ENCODE peak calls at places on chromosome 21, in five cellular contexts. One of them, this sample, is unnamed. For H3K4me1, the result is how much of the 10 kb centered on the place peaks cover.

GRCh38 chr21:17089121-17089520 is 423.7 kb upstream of the CXADR start:
- DNase-seq in IMR-90: no peak
- DNase-seq in adrenal gland: no peak
- DNase-seq in endothelial cell of umbilical vein: peak
- DNase-seq in ovary: no peak
- DNase-seq in this sample: no peak

GRCh38 chr21:43315244-43316137 is 111.4 kb downstream of the SIK1 start:
- DNase-seq in IMR-90: no peak
- DNase-seq in ovary: no peak
- DNase-seq in adrenal gland: no peak
- DNase-seq in endothelial cell of umbilical vein: no peak
- DNase-seq in this sample: peak

GRCh38 chr21:18000961-18001522 is 181.9 kb upstream of the C21orf91 start:
- DNase-seq in IMR-90: no peak
- DNase-seq in ovary: no peak
- DNase-seq in adrenal gland: no peak
- DNase-seq in endothelial cell of umbilical vein: no peak
- DNase-seq in this sample: no peak

GRCh38 chr21:15192243-15192642 is 127.4 kb upstream of the NRIP1 start:
- DNase-seq in ovary: no peak
- DNase-seq in IMR-90: no peak
- DNase-seq in adrenal gland: no peak
- DNase-seq in endothelial cell of umbilical vein: no peak
- DNase-seq in this sample: no peak

GRCh38 chr21:43810505-43811261 is 21.3 kb downstream of the RRP1 start:
- DNase-seq in IMR-90: peak
- DNase-seq in adrenal gland: peak
- DNase-seq in ovary: peak
- DNase-seq in endothelial cell of umbilical vein: peak
- DNase-seq in this sample: peak

GRCh38 chr21:44802396-44803153 is 955 bp upstream of the UBE2G2 start:
- DNase-seq in ovary: no peak
- DNase-seq in adrenal gland: no peak
- DNase-seq in endothelial cell of umbilical vein: no peak
- DNase-seq in IMR-90: no peak
- DNase-seq in this sample: no peak

GRCh38 chr21:37790905-37791304 is 125.4 kb downstream of the KCNJ6 start:
- DNase-seq in adrenal gland: peak
- DNase-seq in IMR-90: no peak
- DNase-seq in endothelial cell of umbilical vein: no peak
- DNase-seq in ovary: no peak
- DNase-seq in this sample: no peak

GRCh38 chr21:14862794-14863720 is 201.7 kb downstream of the NRIP1 start:
- DNase-seq in ovary: no peak
- DNase-seq in IMR-90: peak
- DNase-seq in adrenal gland: no peak
- DNase-seq in endothelial cell of umbilical vein: peak
- DNase-seq in this sample: no peak

GRCh38 chr21:25934771-25935224 is 200.0 kb downstream of the GABPA start:
- DNase-seq in IMR-90: peak
- DNase-seq in adrenal gland: peak
- DNase-seq in endothelial cell of umbilical vein: peak
- DNase-seq in ovary: no peak
- DNase-seq in this sample: peak

GRCh38 chr21:43262427-43262826 is 93.6 kb downstream of the CRYAA start:
- DNase-seq in endothelial cell of umbilical vein: peak
- DNase-seq in IMR-90: peak
- DNase-seq in ovary: no peak
- DNase-seq in adrenal gland: no peak
- DNase-seq in this sample: no peak

GRCh38 chr21:16608209-16608830 is 878.5 kb downstream of the USP25 start:
- DNase-seq in IMR-90: no peak
- DNase-seq in adrenal gland: no peak
- DNase-seq in ovary: no peak
- DNase-seq in endothelial cell of umbilical vein: no peak
- DNase-seq in this sample: no peak

GRCh38 chr21:44931501-44932365 is 8.1 kb upstream of the SLX9 start:
- DNase-seq in endothelial cell of umbilical vein: no peak
- DNase-seq in ovary: no peak
- DNase-seq in IMR-90: no peak
- DNase-seq in adrenal gland: no peak
- DNase-seq in this sample: no peak

GRCh38 chr21:16408280-16408669 is 678.5 kb downstream of the USP25 start:
- DNase-seq in adrenal gland: no peak
- DNase-seq in ovary: no peak
- DNase-seq in endothelial cell of umbilical vein: no peak
- DNase-seq in IMR-90: no peak
- DNase-seq in this sample: no peak

GRCh38 chr21:43289966-43290365 is 121.2 kb downstream of the CRYAA start:
- DNase-seq in endothelial cell of umbilical vein: no peak
- DNase-seq in ovary: no peak
- DNase-seq in IMR-90: no peak
- DNase-seq in adrenal gland: no peak
- DNase-seq in this sample: peak

GRCh38 chr21:44761011-44761729 is 40.5 kb downstream of the UBE2G2 start:
- DNase-seq in endothelial cell of umbilical vein: no peak
- DNase-seq in ovary: no peak
- DNase-seq in IMR-90: no peak
- DNase-seq in adrenal gland: no peak
- DNase-seq in this sample: no peak

GRCh38 chr21:25189497-25189896 is 417.8 kb downstream of the MRPL39 start:
- DNase-seq in IMR-90: no peak
- DNase-seq in ovary: no peak
- DNase-seq in endothelial cell of umbilical vein: no peak
- DNase-seq in adrenal gland: no peak
- DNase-seq in this sample: no peak

GRCh38 chr21:17585875-17586450 is 26.7 kb downstream of the BTG3 start:
- DNase-seq in ovary: no peak
- DNase-seq in IMR-90: peak
- DNase-seq in endothelial cell of umbilical vein: peak
- DNase-seq in adrenal gland: no peak
- DNase-seq in this sample: no peak

GRCh38 chr21:15190412-15190811 is 125.6 kb upstream of the NRIP1 start:
- DNase-seq in endothelial cell of umbilical vein: no peak
- DNase-seq in ovary: no peak
- DNase-seq in adrenal gland: no peak
- DNase-seq in IMR-90: no peak
- DNase-seq in this sample: no peak

GRCh38 chr21:26115899-26116298 is 54.7 kb downstream of the APP start:
- DNase-seq in adrenal gland: no peak
- DNase-seq in endothelial cell of umbilical vein: peak
- DNase-seq in ovary: no peak
- DNase-seq in IMR-90: peak
- DNase-seq in this sample: no peak

GRCh38 chr21:44892536-44893277 is 19.2 kb upstream of the PTTG1IP start:
- DNase-seq in adrenal gland: peak
- DNase-seq in endothelial cell of umbilical vein: peak
- DNase-seq in ovary: no peak
- DNase-seq in IMR-90: peak
- DNase-seq in this sample: peak

GRCh38 chr21:43929217-43929971 is 64.4 kb downstream of the AGPAT3 start:
- DNase-seq in IMR-90: no peak
- DNase-seq in ovary: no peak
- DNase-seq in adrenal gland: no peak
- DNase-seq in endothelial cell of umbilical vein: no peak
- DNase-seq in this sample: peak

GRCh38 chr21:16908087-16908486 is 604.8 kb upstream of the CXADR start:
- DNase-seq in adrenal gland: peak
- DNase-seq in endothelial cell of umbilical vein: no peak
- DNase-seq in ovary: no peak
- DNase-seq in IMR-90: no peak
- DNase-seq in this sample: no peak

GRCh38 chr21:14888202-14888601 is 176.6 kb downstream of the NRIP1 start:
- DNase-seq in endothelial cell of umbilical vein: no peak
- DNase-seq in adrenal gland: no peak
- DNase-seq in IMR-90: no peak
- DNase-seq in ovary: no peak
- DNase-seq in this sample: no peak

GRCh38 chr21:21151231-21151630 is 153.0 kb downstream of the NCAM2 start:
- DNase-seq in ovary: no peak
- DNase-seq in endothelial cell of umbilical vein: no peak
- DNase-seq in IMR-90: no peak
- DNase-seq in adrenal gland: no peak
- DNase-seq in this sample: no peak

GRCh38 chr21:39000496-39000895 is 182.8 kb downstream of the PSMG1 start:
- DNase-seq in IMR-90: peak
- DNase-seq in adrenal gland: peak
- DNase-seq in ovary: no peak
- DNase-seq in endothelial cell of umbilical vein: peak
- DNase-seq in this sample: no peak

GRCh38 chr21:34613679-34614442 is 1.1 kb downstream of the RCAN1 start:
- DNase-seq in endothelial cell of umbilical vein: peak
- DNase-seq in ovary: peak
- DNase-seq in IMR-90: peak
- DNase-seq in adrenal gland: peak
- DNase-seq in this sample: no peak

GRCh38 chr21:34614443-34614692 is 545 bp downstream of the RCAN1 start:
- DNase-seq in ovary: peak
- DNase-seq in adrenal gland: no peak
- DNase-seq in endothelial cell of umbilical vein: no peak
- DNase-seq in IMR-90: no peak
- DNase-seq in this sample: peak

GRCh38 chr21:34617753-34618339 is 2.9 kb upstream of the RCAN1 start:
- DNase-seq in IMR-90: no peak
- DNase-seq in ovary: no peak
- DNase-seq in endothelial cell of umbilical vein: no peak
- DNase-seq in adrenal gland: no peak
- DNase-seq in this sample: no peak

GRCh38 chr21:34614693-34615486 is at the start of gene RCAN1:
- DNase-seq in ovary: peak
- DNase-seq in endothelial cell of umbilical vein: peak
- DNase-seq in IMR-90: peak
- DNase-seq in adrenal gland: peak
- DNase-seq in this sample: peak

GRCh38 chr21:34615487-34615814 is 538 bp upstream of the RCAN1 start:
- DNase-seq in adrenal gland: no peak
- DNase-seq in IMR-90: no peak
- DNase-seq in endothelial cell of umbilical vein: no peak
- DNase-seq in ovary: no peak
- DNase-seq in this sample: no peak
- TF ChIP-seq POLR2A in adrenal gland: no peak
- TF ChIP-seq POLR2A in IMR-90: no peak
- TF ChIP-seq POLR2A in endothelial cell of umbilical vein: no peak
- TF ChIP-seq POLR2A in ovary: no peak
- TF ChIP-seq POLR2A in this sample: no peak

DNA sequence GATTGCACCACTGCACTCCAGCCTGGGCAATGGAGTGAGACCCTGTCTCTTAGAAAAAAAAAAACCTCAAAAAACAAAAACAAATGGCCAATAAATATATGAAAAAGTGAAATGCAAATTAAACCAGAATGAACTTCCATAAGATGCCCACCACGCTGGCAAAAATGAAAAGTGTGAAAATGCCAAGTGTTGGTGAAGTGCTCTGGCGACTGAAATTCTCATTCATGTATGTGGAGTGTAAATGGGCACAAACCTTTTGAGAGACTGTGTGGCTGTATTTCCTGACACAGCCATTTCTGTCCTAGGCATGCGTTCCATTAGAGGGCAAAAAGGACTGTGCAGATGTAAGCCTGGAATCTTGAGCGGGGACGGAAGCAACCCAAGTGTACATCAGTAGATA is 18.3 kb downstream of the YBEY start:
- DNase-seq in ovary: no peak
- DNase-seq in IMR-90: no peak
- DNase-seq in endothelial cell of umbilical vein: no peak
- DNase-seq in adrenal gland: no peak
- DNase-seq in this sample: no peak
- H3K27ac ChIP-seq in ovary: no peak
- H3K27ac ChIP-seq in IMR-90: no peak
- H3K27ac ChIP-seq in endothelial cell of umbilical vein: no peak
- H3K27ac ChIP-seq in adrenal gland: no peak
- H3K27ac ChIP-seq in this sample: no peak

GRCh38 chr21:29184047-29184446 is 53.6 kb downstream of the MAP3K7CL start:
- DNase-seq in adrenal gland: no peak
- DNase-seq in IMR-90: no peak
- DNase-seq in endothelial cell of umbilical vein: no peak
- DNase-seq in ovary: no peak
- DNase-seq in this sample: no peak

GRCh38 chr21:29185172-29185571 is 54.7 kb downstream of the MAP3K7CL start:
- DNase-seq in adrenal gland: no peak
- DNase-seq in IMR-90: peak
- DNase-seq in endothelial cell of umbilical vein: no peak
- DNase-seq in ovary: no peak
- DNase-seq in this sample: no peak

GRCh38 chr21:29185633-29186032 is 55.2 kb downstream of the MAP3K7CL start:
- DNase-seq in adrenal gland: no peak
- DNase-seq in ovary: no peak
- DNase-seq in IMR-90: no peak
- DNase-seq in endothelial cell of umbilical vein: no peak
- DNase-seq in this sample: no peak

GRCh38 chr21:29181799-29182470 is 51.5 kb downstream of the MAP3K7CL start:
- DNase-seq in IMR-90: peak
- DNase-seq in ovary: no peak
- DNase-seq in endothelial cell of umbilical vein: peak
- DNase-seq in adrenal gland: peak
- DNase-seq in this sample: no peak

DNA sequence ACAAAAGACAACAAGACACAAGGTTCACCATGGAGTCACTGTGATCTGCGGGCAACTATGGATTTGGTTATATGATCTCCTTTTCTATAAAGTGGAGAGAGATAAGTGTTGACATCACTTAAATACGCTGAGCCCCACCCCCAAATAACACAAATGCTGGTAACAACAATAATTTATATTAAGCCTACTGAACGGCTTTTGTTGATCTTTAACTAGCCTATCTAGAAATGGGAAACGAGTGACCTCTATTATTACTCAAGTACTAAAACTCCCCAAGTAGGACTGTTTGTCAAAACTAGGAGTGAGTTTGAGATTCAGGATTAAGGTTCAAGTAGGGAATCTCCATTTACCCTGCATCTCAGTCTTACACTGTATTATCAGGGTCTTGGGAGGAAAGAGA is 52.2 kb downstream of the MAP3K7CL start:
- DNase-seq in IMR-90: peak
- DNase-seq in adrenal gland: no peak
- DNase-seq in ovary: no peak
- DNase-seq in endothelial cell of umbilical vein: no peak
- DNase-seq in this sample: no peak
- H3K4me1 ChIP-seq in IMR-90: under half
- H3K4me1 ChIP-seq in adrenal gland: under half
- H3K4me1 ChIP-seq in ovary: under half
- H3K4me1 ChIP-seq in endothelial cell of umbilical vein: under half
- H3K4me1 ChIP-seq in this sample: half or more

DNA sequence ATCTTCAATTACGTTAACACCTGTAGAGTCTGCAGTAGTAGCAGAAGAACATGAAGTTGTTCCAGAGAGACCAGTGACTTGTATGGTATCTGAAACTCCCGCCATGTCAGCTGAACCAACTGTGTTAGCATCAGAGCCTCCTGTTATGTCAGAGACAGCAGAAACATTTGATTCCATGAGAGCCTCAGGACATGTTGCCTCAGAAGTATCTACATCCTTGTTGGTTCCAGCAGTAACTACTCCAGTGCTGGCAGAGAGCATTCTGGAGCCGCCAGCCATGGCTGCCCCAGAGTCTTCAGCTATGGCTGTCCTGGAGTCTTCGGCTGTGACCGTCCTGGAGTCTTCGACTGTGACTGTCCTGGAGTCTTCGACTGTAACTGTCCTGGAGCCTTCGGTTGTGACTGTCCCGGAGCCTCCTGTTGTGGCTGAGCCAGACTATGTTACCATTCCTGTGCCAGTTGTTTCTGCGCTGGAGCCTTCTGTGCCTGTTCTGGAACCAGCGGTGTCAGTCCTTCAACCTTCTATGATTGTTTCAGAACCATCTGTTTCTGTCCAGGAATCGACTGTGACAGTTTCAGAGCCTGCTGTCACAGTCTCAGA is 10.3 kb downstream of the SON start:
- DNase-seq in adrenal gland: no peak
- DNase-seq in ovary: no peak
- DNase-seq in endothelial cell of umbilical vein: no peak
- DNase-seq in IMR-90: no peak
- DNase-seq in this sample: no peak
- TF ChIP-seq POLR2A in adrenal gland: no peak
- TF ChIP-seq POLR2A in ovary: no peak
- TF ChIP-seq POLR2A in endothelial cell of umbilical vein: peak
- TF ChIP-seq POLR2A in IMR-90: no peak
- TF ChIP-seq POLR2A in this sample: no peak